ENCODE peak calls at places on chromosomes 16 and 17, in six cellular contexts. Y, K, U, G, R and H are unnamed samples.

GRCh38 chr17:273994-274832 is 78.4 kb downstream of the RPH3AL start:
- DNase-seq in Y (no peak), K (no peak), U (no peak), G (no peak), R (no peak), H (no peak)

GRCh38 chr16:69106491-69107291 is 1.2 kb downstream of the HAS3 start:
- DNase-seq in Y (peak), K (no peak), U (no peak), G (no peak), R (no peak), H (no peak)

GRCh38 chr17:51673066-51673465 is 412.7 kb downstream of the UTP18 start:
- DNase-seq in Y (no peak), K (no peak), U (no peak), G (no peak), R (no peak), H (no peak)

GRCh38 chr17:7042507-7043194 is 1.2 kb downstream of the SLC16A11 start:
- DNase-seq in Y (peak), K (no peak), U (no peak), G (no peak), R (no peak), H (no peak)

GRCh38 chr16:50548659-50549560 is 714 bp downstream of the NKD1 start:
- DNase-seq in Y (peak), K (no peak), U (no peak), G (no peak), R (no peak), H (no peak)

GRCh38 chr16:74451951-74452758 is 30.9 kb upstream of the CLEC18B start:
- DNase-seq in Y (no peak), K (no peak), U (no peak), G (peak), R (no peak), H (no peak)

GRCh38 chr17:48351916-48352332 is 78.1 kb downstream of the SKAP1 start:
- DNase-seq in Y (peak), K (peak), U (peak), G (peak), R (peak), H (no peak)

GRCh38 chr17:79997004-79997673 is 38.5 kb downstream of the TBC1D16 start:
- DNase-seq in Y (no peak), K (no peak), U (no peak), G (peak), R (no peak), H (peak)

GRCh38 chr17:36673637-36674277 is 72.4 kb downstream of the MRM1 start:
- DNase-seq in Y (no peak), K (no peak), U (no peak), G (no peak), R (no peak), H (peak)

GRCh38 chr17:28575126-28575795 is 1.4 kb downstream of the ALDOC start:
- DNase-seq in Y (peak), K (peak), U (no peak), G (no peak), R (no peak), H (no peak)

GRCh38 chr17:28573521-28573920 is 2.2 kb upstream of the PIGS start:
- DNase-seq in Y (no peak), K (no peak), U (no peak), G (no peak), R (no peak), H (no peak)

GRCh38 chr17:28572294-28573099 is 1.2 kb upstream of the PIGS start:
- DNase-seq in Y (no peak), K (peak), U (no peak), G (no peak), R (no peak), H (no peak)

GRCh38 chr17:28573966-28574480 is 2.7 kb downstream of the ALDOC start:
- DNase-seq in Y (no peak), K (no peak), U (no peak), G (no peak), R (no peak), H (no peak)

DNA sequence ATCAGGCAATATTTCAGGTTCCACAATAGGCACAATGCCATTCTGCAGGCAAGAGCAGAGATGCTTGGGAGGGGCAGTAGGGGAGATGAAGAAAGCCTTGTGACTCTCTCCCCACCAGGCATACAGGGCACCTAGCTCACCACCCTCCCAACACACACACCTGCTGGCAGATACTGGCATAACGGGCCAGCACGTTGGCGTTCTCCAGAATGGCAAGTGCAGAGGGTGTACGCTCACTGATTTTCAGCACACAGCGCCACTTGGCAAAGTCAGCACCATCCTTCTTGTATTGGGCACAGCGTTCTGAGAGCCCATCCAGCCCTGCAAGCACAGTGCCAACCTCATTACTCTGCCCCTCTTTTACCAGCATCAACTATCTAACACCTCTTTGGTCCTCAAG is 2.2 kb downstream of the ALDOC start:
- DNase-seq in Y (no peak), K (no peak), U (peak), G (no peak), R (no peak), H (no peak)
- TF ChIP-seq CTCF in Y (no peak), K (no peak), U (no peak), G (no peak), R (no peak), H (peak)

DNA sequence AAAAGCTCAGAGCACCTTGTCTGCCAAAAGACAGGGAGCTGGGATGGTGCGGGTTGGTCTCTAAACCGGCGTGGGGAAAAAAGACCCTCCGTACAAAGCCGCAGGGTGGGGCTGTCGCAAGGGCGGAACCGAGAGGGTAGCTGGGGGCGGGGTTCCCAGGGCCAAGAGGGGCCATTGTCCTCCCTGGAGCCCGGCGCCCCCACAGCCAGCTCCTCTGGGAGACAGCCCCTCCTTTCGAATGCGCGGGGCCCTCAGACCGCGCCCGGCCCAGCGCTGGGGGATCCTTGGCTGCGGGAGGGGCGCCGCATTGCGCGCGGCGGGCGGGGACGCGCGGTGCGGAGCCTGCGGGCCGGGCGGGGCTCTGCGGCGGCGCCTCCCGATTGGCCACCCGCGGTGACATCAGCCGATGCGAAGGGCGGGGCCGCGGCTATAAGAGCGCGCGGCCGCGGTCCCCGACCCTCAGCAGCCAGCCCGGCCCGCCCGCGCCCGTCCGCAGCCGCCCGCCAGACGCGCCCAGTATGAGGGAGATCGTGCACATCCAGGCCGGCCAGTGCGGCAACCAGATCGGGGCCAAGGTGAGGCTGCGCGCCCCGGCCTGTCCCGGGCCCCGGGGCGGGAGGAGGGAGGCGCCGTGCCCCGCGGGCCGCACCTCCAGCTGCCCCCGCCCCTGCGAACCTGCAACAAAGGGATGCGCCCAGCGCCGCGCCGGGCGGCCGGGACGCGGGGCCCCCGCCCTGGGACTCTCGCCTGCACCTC is at the start of gene TUBB3:
- DNase-seq in Y (peak), K (peak), U (peak), G (peak), R (peak), H (no peak)
- H3K27ac ChIP-seq in Y (no peak), K (peak), U (peak), G (peak), R (peak), H (no peak)

DNA sequence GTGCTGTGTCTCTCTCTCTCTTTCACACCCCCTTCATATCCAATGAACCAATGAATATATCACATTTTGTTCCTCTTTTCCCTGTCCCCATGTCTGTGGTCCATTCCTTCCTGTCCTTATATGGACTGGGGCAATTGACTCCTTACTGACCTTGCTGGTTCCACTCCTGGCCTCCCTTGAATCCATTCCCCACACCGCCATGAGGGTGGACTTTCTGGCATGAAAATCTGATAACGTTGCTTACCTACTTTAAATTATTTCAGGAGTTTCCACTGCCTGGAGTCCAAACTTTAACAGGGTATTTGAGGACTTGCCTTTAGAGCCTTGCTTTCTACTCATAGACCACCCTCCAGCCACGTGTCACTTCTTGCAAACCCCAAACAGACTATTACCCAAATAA is 12.1 kb upstream of the ARHGAP17 start:
- DNase-seq in Y (no peak), K (no peak), U (no peak), G (no peak), R (no peak), H (no peak)
- H3K4me2 ChIP-seq in Y (no peak), K (no peak), U (no peak), G (no peak), R (no peak), H (no peak)

GRCh38 chr17:77690271-77691161 is 268.0 kb upstream of the TNRC6C start:
- DNase-seq in Y (no peak), K (no peak), U (no peak), G (peak), R (no peak), H (no peak)
- TF ChIP-seq CTCF in Y (no peak), K (no peak), U (no peak), G (no peak), R (no peak), H (no peak)

GRCh38 chr17:78819402-78819801 is 21.2 kb downstream of the USP36 start:
- DNase-seq in Y (no peak), K (no peak), U (no peak), G (no peak), R (no peak), H (no peak)
- H3K27ac ChIP-seq in Y (no peak), K (peak), U (no peak), G (no peak), R (no peak), H (peak)

DNA sequence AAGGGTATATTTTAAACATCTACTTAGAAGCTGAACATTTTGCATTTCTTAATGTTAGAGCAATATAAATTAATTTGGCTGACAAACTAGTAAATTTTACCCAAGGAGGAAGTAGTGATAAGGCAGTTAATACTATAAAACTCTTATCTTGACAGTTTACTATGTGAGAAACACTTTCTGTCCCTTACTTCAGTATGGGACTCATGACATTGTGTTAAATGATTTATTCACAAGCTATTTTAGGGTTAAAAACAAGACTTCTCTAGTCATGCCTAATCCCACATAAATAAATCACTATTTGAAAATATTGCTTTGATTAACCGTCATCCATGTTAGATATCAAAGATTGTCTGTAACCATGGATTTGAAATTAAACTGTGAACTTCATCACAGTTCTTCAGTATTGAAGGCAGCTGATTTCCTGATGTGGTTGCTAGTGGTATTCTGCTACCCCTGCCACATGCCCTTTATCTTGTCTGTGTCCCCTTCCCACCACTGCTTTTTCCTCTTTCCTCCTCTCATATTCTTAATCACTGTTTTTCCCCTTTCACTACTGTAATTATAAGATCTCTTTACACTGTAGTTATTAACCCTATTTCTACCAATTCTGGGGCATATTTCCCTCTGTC is 95.4 kb downstream of the STXBP4 start:
- DNase-seq in Y (no peak), K (no peak), U (no peak), G (no peak), R (no peak), H (no peak)
- H3K4me2 ChIP-seq in Y (no peak), K (no peak), U (no peak), G (no peak), R (no peak), H (no peak)

DNA sequence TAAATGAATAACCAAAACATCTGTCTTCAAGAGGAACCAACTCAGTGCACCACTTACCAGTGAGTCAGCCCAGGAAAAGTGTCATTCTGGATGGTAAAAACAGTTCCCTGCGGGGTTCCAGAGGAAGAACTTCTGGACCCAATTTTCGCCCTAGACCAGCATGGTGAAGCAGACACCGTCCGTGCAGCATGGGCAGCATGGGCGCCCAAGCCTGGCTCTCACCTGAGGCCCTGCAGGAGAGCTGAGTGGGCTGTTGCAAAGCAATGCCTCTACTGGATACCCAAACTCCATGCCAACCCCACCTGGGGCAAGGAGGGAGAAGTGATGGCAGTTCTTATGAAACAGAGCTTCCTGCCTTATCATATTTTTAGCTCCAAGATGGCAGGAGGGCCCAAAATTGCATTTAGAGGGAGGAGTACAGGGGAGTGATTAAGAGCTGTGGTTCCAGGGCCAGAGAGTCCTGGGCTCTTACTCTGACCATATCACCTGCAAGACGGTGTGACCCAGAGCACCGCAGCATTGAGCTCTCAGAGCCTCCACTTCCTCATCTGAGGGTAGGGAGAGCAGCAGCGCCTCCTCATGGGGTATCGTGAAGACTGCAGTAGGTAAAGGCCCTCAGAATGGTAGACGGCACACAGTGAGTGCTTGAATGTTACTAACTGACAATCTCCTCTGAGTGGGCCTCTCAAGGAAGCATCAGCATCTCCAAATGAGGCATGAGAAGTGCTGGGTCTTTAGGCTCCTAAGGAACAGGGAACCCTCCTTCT is 16.6 kb upstream of the INPP5K start:
- DNase-seq in Y (peak), K (peak), U (peak), G (peak), R (no peak), H (peak)
- TF ChIP-seq CTCF in Y (peak), K (peak), U (peak), G (peak), R (peak), H (peak)

GRCh38 chr17:59492091-59492451 is 73.3 kb upstream of the DHX40 start:
- DNase-seq in Y (no peak), K (no peak), U (no peak), G (no peak), R (no peak), H (no peak)
- H3K27ac ChIP-seq in Y (no peak), K (no peak), U (no peak), G (no peak), R (no peak), H (no peak)

GRCh38 chr17:3512512-3513171 is 36.8 kb downstream of the ASPA start:
- DNase-seq in Y (peak), K (peak), U (no peak), G (no peak), R (peak), H (no peak)
- H3K4me2 ChIP-seq in Y (peak), K (no peak), U (no peak), G (no peak), R (peak), H (no peak)